ENCODE peak calls at places on chromosomes 3 and 15, in nine cellular contexts. One of them, this sample, is unnamed.

GRCh38 chr3:194537732-194538247 is 51.0 kb upstream of the ATP13A3 start:
- DNase-seq in esophagus squamous epithelium: no peak
- DNase-seq in AG10803: peak; percentile 83
- DNase-seq in epithelial cell of esophagus: peak; percentile 55
- DNase-seq in breast epithelium: peak; percentile 38
- DNase-seq in cardiac muscle cell: peak; percentile 71
- DNase-seq in neural crest cell: no peak
- DNase-seq in psoas muscle: no peak
- DNase-seq in endothelial cell: no peak
- DNase-seq in this sample: no peak

GRCh38 chr3:15933439-15934144 is 135.8 kb upstream of the ANKRD28 start:
- DNase-seq in esophagus squamous epithelium: no peak
- DNase-seq in AG10803: peak; percentile 46
- DNase-seq in epithelial cell of esophagus: peak; percentile 72
- DNase-seq in breast epithelium: no peak
- DNase-seq in cardiac muscle cell: no peak
- DNase-seq in neural crest cell: no peak
- DNase-seq in psoas muscle: no peak
- DNase-seq in endothelial cell: no peak
- DNase-seq in this sample: no peak

GRCh38 chr15:74489518-74490338 is 28.8 kb upstream of the UBL7 start:
- DNase-seq in esophagus squamous epithelium: no peak
- DNase-seq in AG10803: peak; percentile 41
- DNase-seq in epithelial cell of esophagus: peak; percentile 69
- DNase-seq in breast epithelium: no peak
- DNase-seq in cardiac muscle cell: peak; percentile 54
- DNase-seq in neural crest cell: peak; percentile 67
- DNase-seq in psoas muscle: peak; percentile 68
- DNase-seq in endothelial cell: peak; percentile 75
- DNase-seq in this sample: peak; percentile 83

GRCh38 chr3:187783098-187783497 is 37.8 kb upstream of the BCL6 start:
- DNase-seq in esophagus squamous epithelium: no peak
- DNase-seq in AG10803: peak; percentile 96
- DNase-seq in epithelial cell of esophagus: peak; percentile 94
- DNase-seq in breast epithelium: peak; percentile 65
- DNase-seq in cardiac muscle cell: peak; percentile 92
- DNase-seq in neural crest cell: no peak
- DNase-seq in psoas muscle: no peak
- DNase-seq in endothelial cell: no peak
- DNase-seq in this sample: no peak

GRCh38 chr15:77529394-77530159 is 103.1 kb downstream of the LINGO1 start:
- DNase-seq in esophagus squamous epithelium: no peak
- DNase-seq in AG10803: no peak
- DNase-seq in epithelial cell of esophagus: no peak
- DNase-seq in breast epithelium: no peak
- DNase-seq in cardiac muscle cell: no peak
- DNase-seq in neural crest cell: no peak
- DNase-seq in psoas muscle: peak; percentile 27
- DNase-seq in endothelial cell: no peak
- DNase-seq in this sample: no peak

GRCh38 chr3:126114406-126115386 is 30.8 kb upstream of the SLC41A3 start:
- DNase-seq in esophagus squamous epithelium: no peak
- DNase-seq in AG10803: no peak
- DNase-seq in epithelial cell of esophagus: no peak
- DNase-seq in breast epithelium: no peak
- DNase-seq in cardiac muscle cell: no peak
- DNase-seq in neural crest cell: no peak
- DNase-seq in psoas muscle: no peak
- DNase-seq in endothelial cell: no peak
- DNase-seq in this sample: no peak

GRCh38 chr15:88894819-88895767 is at the start of gene HAPLN3:
- DNase-seq in esophagus squamous epithelium: no peak
- DNase-seq in AG10803: no peak
- DNase-seq in epithelial cell of esophagus: peak; percentile 53
- DNase-seq in breast epithelium: no peak
- DNase-seq in cardiac muscle cell: peak; percentile 59
- DNase-seq in neural crest cell: peak; percentile 24
- DNase-seq in psoas muscle: no peak
- DNase-seq in endothelial cell: peak; percentile 54
- DNase-seq in this sample: no peak

GRCh38 chr3:171966533-171967136 is 72.7 kb upstream of the FNDC3B start:
- DNase-seq in esophagus squamous epithelium: no peak
- DNase-seq in AG10803: peak; percentile 64
- DNase-seq in epithelial cell of esophagus: no peak
- DNase-seq in breast epithelium: no peak
- DNase-seq in cardiac muscle cell: peak; percentile 46
- DNase-seq in neural crest cell: no peak
- DNase-seq in psoas muscle: no peak
- DNase-seq in endothelial cell: no peak
- DNase-seq in this sample: no peak

GRCh38 chr3:5220667-5221431 is 33.3 kb downstream of the EDEM1 start:
- DNase-seq in esophagus squamous epithelium: no peak
- DNase-seq in AG10803: no peak
- DNase-seq in epithelial cell of esophagus: no peak
- DNase-seq in breast epithelium: no peak
- DNase-seq in cardiac muscle cell: no peak
- DNase-seq in neural crest cell: no peak
- DNase-seq in psoas muscle: no peak
- DNase-seq in endothelial cell: no peak
- DNase-seq in this sample: no peak

GRCh38 chr15:89825264-89825940 is 10.8 kb upstream of the ANPEP start:
- DNase-seq in esophagus squamous epithelium: no peak
- DNase-seq in AG10803: no peak
- DNase-seq in epithelial cell of esophagus: no peak
- DNase-seq in breast epithelium: no peak
- DNase-seq in cardiac muscle cell: no peak
- DNase-seq in neural crest cell: no peak
- DNase-seq in psoas muscle: no peak
- DNase-seq in endothelial cell: no peak
- DNase-seq in this sample: no peak

GRCh38 chr3:25603703-25604102 is 61.0 kb downstream of the TOP2B start:
- DNase-seq in esophagus squamous epithelium: no peak
- DNase-seq in AG10803: peak; percentile 38
- DNase-seq in epithelial cell of esophagus: no peak
- DNase-seq in breast epithelium: no peak
- DNase-seq in cardiac muscle cell: peak; percentile 37
- DNase-seq in neural crest cell: no peak
- DNase-seq in psoas muscle: no peak
- DNase-seq in endothelial cell: no peak
- DNase-seq in this sample: no peak

GRCh38 chr3:43496740-43497375 is 125.0 kb downstream of the ANO10 start:
- DNase-seq in esophagus squamous epithelium: no peak
- DNase-seq in AG10803: no peak
- DNase-seq in epithelial cell of esophagus: no peak
- DNase-seq in breast epithelium: no peak
- DNase-seq in cardiac muscle cell: peak; percentile 30
- DNase-seq in neural crest cell: no peak
- DNase-seq in psoas muscle: no peak
- DNase-seq in endothelial cell: no peak
- DNase-seq in this sample: no peak

GRCh38 chr3:23685484-23686258 is 120.1 kb upstream of the UBE2E1 start:
- DNase-seq in esophagus squamous epithelium: peak; percentile 5
- DNase-seq in AG10803: peak; percentile 98
- DNase-seq in epithelial cell of esophagus: peak; percentile 99
- DNase-seq in breast epithelium: peak; percentile 69
- DNase-seq in cardiac muscle cell: peak; percentile 99
- DNase-seq in neural crest cell: no peak
- DNase-seq in psoas muscle: peak; percentile 81
- DNase-seq in endothelial cell: no peak
- DNase-seq in this sample: no peak

GRCh38 chr3:49602877-49603411 is 48.7 kb downstream of the BSN start:
- DNase-seq in esophagus squamous epithelium: no peak
- DNase-seq in AG10803: no peak
- DNase-seq in epithelial cell of esophagus: peak; percentile 87
- DNase-seq in breast epithelium: no peak
- DNase-seq in cardiac muscle cell: no peak
- DNase-seq in neural crest cell: no peak
- DNase-seq in psoas muscle: no peak
- DNase-seq in endothelial cell: no peak
- DNase-seq in this sample: no peak

GRCh38 chr3:128745742-128746141 is 19.8 kb downstream of the RAB7A start:
- DNase-seq in esophagus squamous epithelium: no peak
- DNase-seq in AG10803: no peak
- DNase-seq in epithelial cell of esophagus: no peak
- DNase-seq in breast epithelium: no peak
- DNase-seq in cardiac muscle cell: no peak
- DNase-seq in neural crest cell: no peak
- DNase-seq in psoas muscle: no peak
- DNase-seq in endothelial cell: no peak
- DNase-seq in this sample: no peak

GRCh38 chr3:178320481-178321352 is 215.5 kb upstream of the KCNMB2 start:
- DNase-seq in esophagus squamous epithelium: no peak
- DNase-seq in AG10803: peak; percentile 69
- DNase-seq in epithelial cell of esophagus: peak; percentile 70
- DNase-seq in breast epithelium: no peak
- DNase-seq in cardiac muscle cell: peak; percentile 68
- DNase-seq in neural crest cell: no peak
- DNase-seq in psoas muscle: no peak
- DNase-seq in endothelial cell: no peak
- DNase-seq in this sample: no peak

GRCh38 chr3:167480748-167481147 is 6.9 kb upstream of the SERPINI2 start:
- DNase-seq in esophagus squamous epithelium: no peak
- DNase-seq in AG10803: no peak
- DNase-seq in epithelial cell of esophagus: peak; percentile 47
- DNase-seq in breast epithelium: no peak
- DNase-seq in cardiac muscle cell: no peak
- DNase-seq in neural crest cell: no peak
- DNase-seq in psoas muscle: no peak
- DNase-seq in endothelial cell: no peak
- DNase-seq in this sample: no peak

GRCh38 chr3:23607184-23607847 is 198.4 kb upstream of the UBE2E1 start:
- DNase-seq in esophagus squamous epithelium: no peak
- DNase-seq in AG10803: peak; percentile 9
- DNase-seq in epithelial cell of esophagus: no peak
- DNase-seq in breast epithelium: no peak
- DNase-seq in cardiac muscle cell: peak; percentile 75
- DNase-seq in neural crest cell: no peak
- DNase-seq in psoas muscle: no peak
- DNase-seq in endothelial cell: no peak
- DNase-seq in this sample: no peak

GRCh38 chr15:62782100-62782791 is 260.3 kb upstream of the TPM1 start:
- DNase-seq in esophagus squamous epithelium: no peak
- DNase-seq in AG10803: peak; percentile 93
- DNase-seq in epithelial cell of esophagus: peak; percentile 84
- DNase-seq in breast epithelium: peak; percentile 93
- DNase-seq in cardiac muscle cell: peak; percentile 97
- DNase-seq in neural crest cell: peak; percentile 30
- DNase-seq in psoas muscle: peak; percentile 71
- DNase-seq in endothelial cell: peak; percentile 56
- DNase-seq in this sample: peak; percentile 40
- TF ChIP-seq CTCF in esophagus squamous epithelium: peak; percentile 75
- TF ChIP-seq CTCF in AG10803: peak; percentile 80
- TF ChIP-seq CTCF in epithelial cell of esophagus: peak; percentile 80
- TF ChIP-seq CTCF in breast epithelium: peak; percentile 85
- TF ChIP-seq CTCF in cardiac muscle cell: peak; percentile 73
- TF ChIP-seq CTCF in neural crest cell: peak; percentile 79
- TF ChIP-seq CTCF in psoas muscle: peak; percentile 66
- TF ChIP-seq CTCF in endothelial cell: peak; percentile 69
- TF ChIP-seq CTCF in this sample: peak; percentile 74

DNA sequence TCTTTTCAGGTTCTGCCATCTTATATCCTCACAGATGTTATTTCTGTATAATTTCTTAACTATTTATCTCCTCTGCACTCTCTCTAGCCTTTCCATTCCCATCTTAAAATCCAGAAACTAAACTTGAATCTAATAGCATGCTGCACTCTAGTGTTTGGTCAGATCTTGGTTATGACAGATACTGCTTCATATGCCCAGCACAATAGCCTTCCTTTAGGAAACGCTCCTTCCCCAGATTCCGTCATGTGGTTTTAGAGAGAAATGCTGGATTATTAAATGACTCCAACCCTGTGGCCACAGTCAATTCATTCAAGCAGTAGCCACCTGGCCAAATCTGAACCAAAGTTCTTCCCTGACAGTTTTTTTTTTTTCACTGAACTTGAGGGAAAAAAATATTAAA is 19.4 kb downstream of the RASGRP1 start:
- DNase-seq in esophagus squamous epithelium: no peak
- DNase-seq in AG10803: no peak
- DNase-seq in epithelial cell of esophagus: no peak
- DNase-seq in breast epithelium: no peak
- DNase-seq in cardiac muscle cell: peak; percentile 28
- DNase-seq in neural crest cell: no peak
- DNase-seq in psoas muscle: no peak
- DNase-seq in endothelial cell: no peak
- DNase-seq in this sample: no peak
- TF ChIP-seq CTCF in esophagus squamous epithelium: no peak
- TF ChIP-seq CTCF in AG10803: no peak
- TF ChIP-seq CTCF in epithelial cell of esophagus: no peak
- TF ChIP-seq CTCF in breast epithelium: no peak
- TF ChIP-seq CTCF in cardiac muscle cell: no peak
- TF ChIP-seq CTCF in neural crest cell: no peak
- TF ChIP-seq CTCF in psoas muscle: no peak
- TF ChIP-seq CTCF in endothelial cell: no peak
- TF ChIP-seq CTCF in this sample: no peak

DNA sequence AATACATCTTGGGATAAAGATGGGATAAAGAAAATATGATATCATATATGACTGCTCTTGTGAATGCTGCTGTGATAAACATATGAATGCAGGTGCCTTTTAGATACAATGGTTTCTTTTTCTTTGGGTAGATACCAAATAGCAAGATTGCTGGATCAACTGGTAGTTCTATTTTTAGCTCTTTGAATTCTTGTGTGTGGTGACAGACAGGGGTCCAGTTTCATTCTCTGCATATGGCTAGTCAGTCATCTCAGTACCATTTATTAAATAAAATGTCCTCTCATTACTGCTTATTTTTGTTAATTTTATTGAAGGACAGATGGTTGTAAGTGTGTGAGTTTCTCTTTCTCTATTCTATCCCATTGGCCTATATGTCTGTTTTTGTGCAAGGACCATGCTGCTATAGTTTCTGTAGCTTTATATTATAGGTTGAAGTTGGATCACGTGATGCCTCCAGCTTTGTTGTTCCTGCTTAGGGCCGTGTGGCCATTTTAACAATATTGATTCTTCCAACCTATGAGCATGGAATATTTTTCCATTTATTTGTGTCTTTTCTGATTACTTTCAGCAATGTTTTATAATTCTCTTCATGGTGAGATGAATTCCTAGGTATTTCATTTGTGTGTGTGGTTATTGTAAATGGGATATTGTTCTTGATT is 1089.8 kb upstream of the CADM2 start:
- DNase-seq in esophagus squamous epithelium: no peak
- DNase-seq in AG10803: no peak
- DNase-seq in epithelial cell of esophagus: no peak
- DNase-seq in breast epithelium: no peak
- DNase-seq in cardiac muscle cell: no peak
- DNase-seq in neural crest cell: no peak
- DNase-seq in psoas muscle: no peak
- DNase-seq in endothelial cell: no peak
- DNase-seq in this sample: no peak
- TF ChIP-seq CTCF in esophagus squamous epithelium: no peak
- TF ChIP-seq CTCF in AG10803: no peak
- TF ChIP-seq CTCF in epithelial cell of esophagus: no peak
- TF ChIP-seq CTCF in breast epithelium: no peak
- TF ChIP-seq CTCF in cardiac muscle cell: no peak
- TF ChIP-seq CTCF in neural crest cell: no peak
- TF ChIP-seq CTCF in psoas muscle: no peak
- TF ChIP-seq CTCF in endothelial cell: no peak
- TF ChIP-seq CTCF in this sample: no peak

DNA sequence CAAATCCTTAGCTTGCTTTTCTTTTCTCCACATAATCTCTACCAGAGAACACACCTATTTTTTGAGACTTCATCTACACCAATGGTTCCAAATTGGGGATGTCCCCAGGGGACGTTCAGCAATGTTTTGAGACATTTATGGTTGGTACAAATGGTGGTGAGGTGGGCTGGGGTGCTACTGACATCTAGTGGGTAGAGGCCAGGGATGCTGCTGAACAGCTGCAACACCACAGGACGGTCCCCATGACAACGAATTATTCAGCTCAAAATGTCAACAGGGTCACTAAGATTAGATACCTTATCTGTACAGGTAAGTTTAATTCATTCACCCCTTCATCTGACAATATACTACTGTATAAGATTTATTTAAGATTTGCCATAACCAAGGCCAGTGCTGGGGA is 14.4 kb downstream of the GK5 start:
- DNase-seq in esophagus squamous epithelium: no peak
- DNase-seq in AG10803: no peak
- DNase-seq in epithelial cell of esophagus: no peak
- DNase-seq in breast epithelium: no peak
- DNase-seq in cardiac muscle cell: peak; percentile 50
- DNase-seq in neural crest cell: no peak
- DNase-seq in psoas muscle: no peak
- DNase-seq in endothelial cell: peak; percentile 22
- DNase-seq in this sample: peak; percentile 63
- TF ChIP-seq CTCF in esophagus squamous epithelium: no peak
- TF ChIP-seq CTCF in AG10803: peak; percentile 16
- TF ChIP-seq CTCF in epithelial cell of esophagus: peak; percentile 4
- TF ChIP-seq CTCF in breast epithelium: no peak
- TF ChIP-seq CTCF in cardiac muscle cell: peak; percentile 32
- TF ChIP-seq CTCF in neural crest cell: peak; percentile 43
- TF ChIP-seq CTCF in psoas muscle: no peak
- TF ChIP-seq CTCF in endothelial cell: no peak
- TF ChIP-seq CTCF in this sample: no peak